ENCODE peak calls at places on chromosome 4, in ten cellular contexts. G, Y, Z, W, N, Q, U, E, F and M are unnamed samples.

GRCh38 chr4:8722556-8722955 is 130.0 kb downstream of the CPZ start:
- DNase-seq in N (no peak), U (no peak), Y (no peak), F (no peak), Z (no peak), Q (peak; percentile 7), G (no peak), W (no peak), E (no peak), M (no peak)

GRCh38 chr4:10587697-10588096 is 96.9 kb downstream of the CLNK start:
- DNase-seq in G (no peak), F (no peak), U (no peak), Q (no peak), E (no peak), Z (no peak), N (no peak), Y (no peak), W (no peak), M (no peak)

GRCh38 chr4:6794189-6794588 is 11.7 kb downstream of the KIAA0232 start:
- DNase-seq in W (no peak), E (no peak), U (no peak), Q (no peak), F (no peak), Z (no peak), G (no peak), N (no peak), Y (no peak), M (no peak)

GRCh38 chr4:180827193-180827592 is 1416.0 kb upstream of the TENM3 start:
- DNase-seq in E (peak; percentile 26), Q (no peak), G (peak; percentile 61), W (no peak), F (no peak), U (peak; percentile 9), N (no peak), Z (no peak), Y (no peak), M (no peak)

GRCh38 chr4:7043521-7044414 is 596 bp downstream of the TADA2B start:
- DNase-seq in Y (no peak), F (no peak), Q (peak; percentile 75), E (peak; percentile 67), Z (no peak), N (peak; percentile 49), W (no peak), U (peak; percentile 53), G (peak; percentile 71), M (no peak)

GRCh38 chr4:10704050-10704810 is 19.7 kb upstream of the CLNK start:
- DNase-seq in U (no peak), F (no peak), W (no peak), Q (no peak), E (no peak), Y (no peak), N (no peak), G (no peak), Z (no peak), M (no peak)

GRCh38 chr4:119570401-119570800 is 58.2 kb downstream of the PDE5A start:
- DNase-seq in W (no peak), Y (no peak), N (no peak), U (no peak), F (no peak), Q (no peak), G (peak; percentile 43), E (no peak), Z (no peak), M (no peak)

GRCh38 chr4:58113083-58113482 is 1002.9 kb upstream of the IGFBP7 start:
- DNase-seq in N (no peak), U (peak; percentile 2), Z (no peak), E (no peak), G (no peak), W (no peak), Q (no peak), Y (no peak), F (no peak), M (no peak)

GRCh38 chr4:48290146-48290772 is 20.6 kb upstream of the TEC start:
- DNase-seq in Q (no peak), W (no peak), N (peak; percentile 36), F (no peak), Z (no peak), E (no peak), G (peak; percentile 52), Y (no peak), U (peak; percentile 13), M (no peak)

GRCh38 chr4:160406426-160406825 is 1303.5 kb downstream of the RAPGEF2 start:
- DNase-seq in F (no peak), W (no peak), Y (no peak), U (no peak), Z (no peak), G (no peak), N (no peak), Q (no peak), E (no peak), M (no peak)

GRCh38 chr4:160403066-160403465 is 1300.2 kb downstream of the RAPGEF2 start:
- DNase-seq in F (no peak), G (no peak), N (no peak), Z (no peak), Y (no peak), Q (no peak), E (no peak), W (no peak), U (no peak), M (no peak)
- H3K9me3 ChIP-seq in F (no peaks in the 10 kb centered on the region), G (no peaks in the 10 kb centered on the region), N (no peaks in the 10 kb centered on the region), Z (no peaks in the 10 kb centered on the region), Y (peaks cover 4% of the 10 kb centered on the region), Q (no peaks in the 10 kb centered on the region), E (no peaks in the 10 kb centered on the region), W (no peaks in the 10 kb centered on the region), U (no peaks in the 10 kb centered on the region), M (no peaks in the 10 kb centered on the region)

GRCh38 chr4:80049813-80050534 is 23.1 kb downstream of the ANTXR2 start:
- DNase-seq in F (no peak), Q (no peak), E (no peak), Z (no peak), W (peak; percentile 80), U (no peak), Y (no peak), N (no peak), G (no peak), M (no peak)
- H3K27ac ChIP-seq in F (no peak overlapping the region), Q (peak overlapping the region; percentile 60), E (peak overlapping the region; percentile 27), Z (no peak overlapping the region), W (peak overlapping the region; percentile 85), U (no peak overlapping the region), Y (peak overlapping the region; percentile 49), N (no peak overlapping the region), G (no peak overlapping the region), M (no peak overlapping the region)

DNA sequence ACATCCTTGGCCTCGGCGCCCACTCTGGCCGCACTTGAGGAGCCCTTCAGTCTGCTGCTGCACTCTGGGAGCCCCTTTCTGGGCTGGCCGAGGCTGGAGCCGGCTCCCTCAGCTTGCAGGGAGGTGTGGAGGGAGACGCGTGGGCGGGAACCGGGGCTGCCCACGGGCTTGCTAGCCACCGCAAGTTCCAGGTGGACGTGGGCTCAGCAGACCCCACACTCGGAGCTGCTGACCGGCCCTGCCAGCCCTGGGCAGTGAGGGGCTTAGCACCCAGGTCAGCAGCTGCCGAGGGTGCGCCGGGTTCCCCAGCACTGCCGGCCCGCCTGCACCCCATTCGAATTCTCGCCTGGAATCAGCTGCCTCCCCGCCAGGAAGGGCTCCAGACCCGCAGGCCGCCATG is 1892.3 kb upstream of the PCDH7 start:
- DNase-seq in W (no peak), Y (no peak), Z (no peak), Q (no peak), G (no peak), E (no peak), F (no peak), N (no peak), U (no peak), M (no peak)
- H3K9me3 ChIP-seq in W (peaks cover 7% of the 10 kb centered on the region), Y (peaks cover 7% of the 10 kb centered on the region), Z (peaks cover 2% of the 10 kb centered on the region), Q (no peaks in the 10 kb centered on the region), G (no peaks in the 10 kb centered on the region), E (no peaks in the 10 kb centered on the region), F (no peaks in the 10 kb centered on the region), N (no peaks in the 10 kb centered on the region), U (no peaks in the 10 kb centered on the region), M (no peaks in the 10 kb centered on the region)

DNA sequence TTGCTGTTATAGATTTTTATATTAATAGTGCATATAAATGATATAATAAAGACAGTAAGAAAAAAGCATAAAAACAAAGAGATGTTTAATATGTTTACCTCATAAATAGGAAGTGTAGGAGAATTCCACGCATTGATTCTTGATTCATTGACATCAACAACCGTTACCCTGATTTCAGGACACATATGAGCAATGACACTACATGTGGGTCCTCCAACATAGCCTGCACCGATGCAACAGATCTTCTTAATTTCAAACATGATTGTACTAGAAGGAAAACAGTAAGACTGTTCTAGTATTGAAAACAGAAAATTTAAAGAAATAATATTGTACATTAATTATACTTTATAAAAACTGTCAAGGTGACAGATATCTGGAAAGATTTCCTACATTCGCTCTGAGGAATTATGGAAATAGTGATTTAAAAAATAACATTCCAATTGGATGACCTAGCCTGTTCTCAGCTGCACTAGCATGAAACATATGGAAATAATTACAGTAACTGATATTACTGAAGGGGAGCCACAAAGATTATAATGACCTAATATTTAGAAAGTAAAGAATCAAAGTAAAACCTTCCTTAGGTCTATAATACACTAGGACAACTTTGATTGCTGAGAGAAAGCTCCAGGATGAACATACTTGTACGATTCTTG is 5.9 kb downstream of the UGDH start:
- DNase-seq in F (no peak), Y (no peak), Z (no peak), Q (no peak), N (no peak), G (peak; percentile 88), U (no peak), W (no peak), E (no peak), M (no peak)
- H3K27ac ChIP-seq in F (no peak overlapping the region), Y (no peak overlapping the region), Z (no peak overlapping the region), Q (no peak overlapping the region), N (peak overlapping the region; percentile 96), G (peak overlapping the region; percentile 75), U (no peak overlapping the region), W (peak overlapping the region; percentile 9), E (no peak overlapping the region), M (no peak overlapping the region)

DNA sequence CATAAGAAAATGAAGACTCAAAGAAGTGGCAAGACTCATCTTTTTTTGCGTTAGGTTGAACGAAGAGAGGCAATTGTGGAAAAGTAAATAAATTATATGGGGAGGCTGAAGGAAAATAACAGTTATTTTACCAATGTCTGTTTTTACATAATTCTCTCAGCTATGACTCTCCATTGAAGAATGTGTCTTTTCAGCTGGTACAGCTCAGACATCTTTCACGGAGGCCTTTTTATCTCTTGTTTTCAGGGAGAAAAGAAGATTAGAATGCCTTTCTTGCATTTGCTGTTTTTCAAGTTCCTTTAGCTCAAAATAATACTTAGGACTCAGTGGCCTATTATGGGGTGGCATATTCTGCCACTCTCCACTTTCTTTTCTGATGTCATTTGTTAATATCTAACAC is 153.0 kb downstream of the ADAM29 start:
- DNase-seq in G (no peak), U (no peak), Z (no peak), F (no peak), Y (no peak), Q (no peak), N (no peak), E (no peak), W (no peak), M (no peak)
- H3K9me3 ChIP-seq in G (peaks cover 3% of the 10 kb centered on the region), U (peaks cover 4% of the 10 kb centered on the region), Z (no peaks in the 10 kb centered on the region), F (no peaks in the 10 kb centered on the region), Y (no peaks in the 10 kb centered on the region), Q (no peaks in the 10 kb centered on the region), N (no peaks in the 10 kb centered on the region), E (no peaks in the 10 kb centered on the region), W (no peaks in the 10 kb centered on the region), M (no peaks in the 10 kb centered on the region)

GRCh38 chr4:187006189-187006618 is 282.5 kb upstream of the FAT1 start:
- DNase-seq in Y (no peak), W (no peak), N (no peak), Z (no peak), U (no peak), E (no peak), G (peak; percentile 15), F (no peak), Q (no peak), M (no peak)
- H3K27ac ChIP-seq in Y (no peak overlapping the region), W (no peak overlapping the region), N (no peak overlapping the region), Z (no peak overlapping the region), U (no peak overlapping the region), E (no peak overlapping the region), G (no peak overlapping the region), F (no peak overlapping the region), Q (no peak overlapping the region), M (no peak overlapping the region)